ENCODE peak calls at places on chromosomes 11 and 22, in six cellular contexts. B is AG04450, D is HL-60, F is HFF-Myc, V is AG09309, O is neural crest cell. Q is an unnamed sample.

GRCh38 chr11:134558258-134558835 is 146.3 kb upstream of the B3GAT1 start:
- DNase-seq in B (no peak), D (no peak), V (no peak), F (no peak), O (no peak), Q (no peak)

GRCh38 chr11:77142091-77142975 is 14.3 kb downstream of the MYO7A start:
- DNase-seq in V (no peak), B (no peak), D (peak), F (no peak), O (no peak), Q (no peak)

GRCh38 chr11:64888761-64889511 is 10.5 kb upstream of the EHD1 start:
- DNase-seq in O (no peak), B (no peak), D (no peak), V (no peak), F (no peak), Q (no peak)

GRCh38 chr11:86172894-86173293 is 71.7 kb upstream of the EED start:
- DNase-seq in B (no peak), F (no peak), D (no peak), O (no peak), V (no peak), Q (no peak)

GRCh38 chr11:99234534-99234933 is 213.8 kb downstream of the CNTN5 start:
- DNase-seq in V (no peak), B (no peak), O (no peak), D (no peak), F (no peak), Q (no peak)

GRCh38 chr11:47788181-47788580 is 21.0 kb upstream of the FNBP4 start:
- DNase-seq in F (no peak), O (no peak), B (no peak), V (no peak), D (no peak), Q (no peak)

GRCh38 chr11:70503878-70504240 is 105.5 kb downstream of the CTTN start:
- DNase-seq in D (no peak), B (no peak), F (no peak), V (no peak), O (no peak), Q (no peak)

GRCh38 chr11:75031224-75031753 is 42.6 kb downstream of the NEU3 start:
- DNase-seq in B (peak), V (peak), F (peak), D (no peak), O (no peak), Q (no peak)

GRCh38 chr11:1936781-1937615 is 10.1 kb upstream of the MRPL23 start:
- DNase-seq in V (no peak), D (no peak), B (no peak), F (no peak), O (no peak), Q (no peak)

GRCh38 chr11:3841426-3842304 is 906 bp upstream of the RHOG start:
- DNase-seq in O (peak), V (peak), B (peak), D (peak), F (peak), Q (no peak)

GRCh38 chr11:124863137-124863825 is 2.0 kb upstream of the ROBO3 start:
- DNase-seq in B (no peak), F (no peak), O (no peak), D (no peak), V (no peak), Q (peak)

GRCh38 chr22:50173221-50173982 is 2.9 kb downstream of the PANX2 start:
- DNase-seq in V (no peak), O (no peak), F (no peak), B (no peak), D (peak), Q (no peak)

GRCh38 chr11:13205446-13205845 is 72.1 kb upstream of the BMAL1 start:
- DNase-seq in O (no peak), B (no peak), D (no peak), V (no peak), F (no peak), Q (no peak)

GRCh38 chr22:46055176-46055850 is 78.4 kb upstream of the WNT7B start:
- DNase-seq in O (no peak), F (no peak), V (no peak), B (no peak), D (no peak), Q (no peak)

GRCh38 chr11:62753736-62754603 is at the start of gene ZBTB3:
- DNase-seq in B (peak), V (peak), D (peak), O (peak), F (peak), Q (peak)

GRCh38 chr11:26234451-26234850 is 97.5 kb upstream of the ANO3 start:
- DNase-seq in B (no peak), O (no peak), F (no peak), D (no peak), V (no peak), Q (no peak)

GRCh38 chr22:31828739-31829138 is 74.9 kb downstream of the DEPDC5 start:
- DNase-seq in V (no peak), D (no peak), O (no peak), F (no peak), B (no peak), Q (no peak)

GRCh38 chr11:46361283-46362145 is 14.3 kb downstream of the DGKZ start:
- DNase-seq in D (peak), F (no peak), B (no peak), O (no peak), V (no peak), Q (no peak)

GRCh38 chr11:9273430-9274336 is 8.5 kb upstream of the DENND5A start:
- DNase-seq in D (peak), O (no peak), F (no peak), V (peak), B (no peak), Q (no peak)

GRCh38 chr11:8060801-8061554 is 20.0 kb upstream of the TUB start:
- DNase-seq in F (no peak), O (no peak), B (peak), D (no peak), V (peak), Q (no peak)

GRCh38 chr11:64339754-64340408 is at the start of gene CCDC88B:
- DNase-seq in F (no peak), V (no peak), O (no peak), B (no peak), D (peak), Q (no peak)

GRCh38 chr22:37951305-37951704 is 2.1 kb downstream of the C22orf23 start:
- DNase-seq in F (no peak), O (no peak), B (no peak), D (no peak), V (no peak), Q (no peak)
- TF ChIP-seq CTCF in F (no peak), O (no peak), B (peak), D (no peak), V (no peak), Q (no peak)

DNA sequence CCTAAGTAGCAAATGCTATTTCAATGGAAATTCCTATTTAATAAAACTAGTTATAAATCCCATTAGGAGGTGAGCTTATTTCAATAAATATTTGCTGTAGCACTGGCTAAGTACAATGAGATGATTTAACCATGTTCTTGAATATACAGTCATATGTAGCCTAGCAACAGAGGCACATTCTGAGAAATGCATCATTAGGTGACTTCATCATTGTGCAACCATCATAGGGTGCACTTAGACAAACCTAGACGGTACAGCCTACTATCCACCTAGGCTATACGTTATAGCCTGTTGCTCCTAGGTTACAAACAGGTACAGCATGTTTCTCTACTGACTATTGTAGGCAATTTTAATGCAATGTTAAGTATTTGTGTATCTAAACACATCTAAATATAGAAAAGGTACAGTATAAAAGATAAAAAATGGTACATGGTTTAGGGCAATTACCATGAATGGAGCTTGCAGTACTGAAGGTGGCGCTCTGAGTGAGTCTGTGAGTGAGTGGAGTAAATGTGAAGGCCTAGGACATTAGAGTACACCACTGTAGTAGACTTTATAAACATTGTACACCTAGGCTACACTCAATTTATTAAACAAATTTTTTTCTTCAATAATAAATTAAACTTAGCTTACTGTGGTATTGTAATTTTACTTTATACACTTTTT is 350.1 kb downstream of the CASP12 start:
- DNase-seq in F (no peak), B (no peak), V (no peak), D (no peak), O (no peak), Q (no peak)
- TF ChIP-seq CTCF in F (no peak), B (no peak), V (no peak), D (no peak), O (no peak), Q (no peak)

GRCh38 chr11:123166095-123166559 is 28.9 kb downstream of the CLMP start:
- DNase-seq in B (peak), V (no peak), D (no peak), F (no peak), O (peak), Q (no peak)

GRCh38 chr11:123170929-123171328 is 24.1 kb downstream of the CLMP start:
- DNase-seq in F (no peak), B (no peak), O (no peak), V (no peak), D (no peak), Q (no peak)

GRCh38 chr11:123169821-123170220 is 25.2 kb downstream of the CLMP start:
- DNase-seq in F (no peak), V (no peak), D (no peak), B (no peak), O (no peak), Q (no peak)

GRCh38 chr11:123168236-123168635 is 26.8 kb downstream of the CLMP start:
- DNase-seq in D (no peak), B (no peak), O (no peak), V (no peak), F (no peak), Q (no peak)

GRCh38 chr11:123168955-123169484 is 26.0 kb downstream of the CLMP start:
- DNase-seq in D (no peak), F (no peak), B (no peak), V (no peak), O (no peak), Q (no peak)
- TF ChIP-seq CTCF in D (no peak), F (no peak), B (no peak), V (no peak), O (no peak), Q (no peak)

GRCh38 chr22:47334596-47334995 is 572.1 kb downstream of the TBC1D22A start:
- DNase-seq in D (no peak), V (no peak), F (no peak), B (no peak), O (no peak), Q (no peak)

GRCh38 chr22:47337161-47337621 is 574.7 kb downstream of the TBC1D22A start:
- DNase-seq in V (peak), F (peak), D (no peak), O (no peak), B (peak), Q (peak)

GRCh38 chr22:47335460-47335859 is 573.0 kb downstream of the TBC1D22A start:
- DNase-seq in D (no peak), F (no peak), B (no peak), O (no peak), V (no peak), Q (no peak)

GRCh38 chr22:47333625-47334024 is 571.2 kb downstream of the TBC1D22A start:
- DNase-seq in F (peak), V (no peak), O (no peak), D (no peak), B (peak), Q (no peak)

GRCh38 chr22:47335958-47336357 is 573.5 kb downstream of the TBC1D22A start:
- DNase-seq in D (no peak), B (no peak), O (no peak), V (no peak), F (no peak), Q (no peak)
- TF ChIP-seq CTCF in D (no peak), B (no peak), O (no peak), V (no peak), F (no peak), Q (no peak)

GRCh38 chr11:20399498-20399897 is 12.0 kb downstream of the PRMT3 start:
- DNase-seq in F (no peak), V (no peak), B (no peak), D (no peak), O (no peak), Q (no peak)

GRCh38 chr11:20403059-20403458 is 15.5 kb downstream of the PRMT3 start:
- DNase-seq in B (no peak), O (no peak), F (no peak), D (no peak), V (no peak), Q (no peak)

GRCh38 chr11:20397281-20397680 is 9.8 kb downstream of the PRMT3 start:
- DNase-seq in O (no peak), B (peak), V (peak), F (peak), D (peak), Q (no peak)
- TF ChIP-seq CTCF in O (peak), B (peak), V (peak), F (peak), D (peak), Q (peak)

GRCh38 chr11:66329165-66329673 is 7.0 kb downstream of the RIN1 start:
- DNase-seq in D (no peak), O (no peak), F (no peak), V (no peak), B (no peak), Q (no peak)
- TF ChIP-seq CTCF in D (no peak), O (no peak), F (no peak), V (no peak), B (no peak), Q (no peak)

DNA sequence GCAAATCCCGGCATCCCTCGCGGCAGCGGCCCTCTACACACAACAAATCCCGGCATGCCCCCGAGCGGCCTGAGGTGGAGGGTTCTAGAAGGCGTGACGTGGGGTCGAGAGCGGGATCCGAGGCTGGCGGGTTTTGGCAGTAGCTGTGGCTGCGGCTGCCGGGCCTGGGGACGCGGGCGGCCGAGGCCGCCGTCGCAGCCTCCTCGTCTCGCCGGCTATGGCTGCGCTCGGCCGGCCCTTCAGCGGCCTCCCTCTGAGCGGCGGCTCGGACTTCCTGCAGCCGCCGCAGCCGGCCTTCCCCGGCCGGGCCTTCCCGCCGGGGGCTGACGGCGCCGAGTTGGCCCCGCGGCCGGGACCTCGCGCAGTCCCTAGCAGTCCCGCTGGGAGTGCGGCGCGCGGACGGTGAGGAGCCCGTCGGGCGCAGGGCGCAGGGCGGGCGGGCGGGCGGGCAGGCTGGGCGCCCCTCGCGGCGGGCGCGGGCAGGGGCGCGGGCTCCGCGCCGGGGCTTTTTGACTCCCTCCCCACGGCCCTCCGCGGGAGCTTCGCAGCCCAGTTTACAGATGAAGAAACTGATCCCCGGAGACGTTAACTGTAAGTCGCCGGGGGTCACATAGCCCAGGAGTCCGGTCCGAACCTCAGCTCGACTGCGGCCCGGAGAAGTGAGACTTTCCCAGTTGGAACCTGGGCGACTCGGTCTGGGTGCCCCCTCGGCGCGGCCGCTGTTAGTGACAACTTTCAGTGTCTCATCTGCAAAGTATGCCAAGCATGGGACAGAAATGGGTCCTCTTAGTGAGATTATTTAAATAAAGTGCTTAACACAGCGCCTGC is at the start of gene CCDC117:
- DNase-seq in V (peak), O (peak), F (peak), D (peak), B (peak), Q (peak)
- TF ChIP-seq CTCF in V (no peak), O (peak), F (no peak), D (no peak), B (peak), Q (no peak)